ENCODE peak calls at places on chromosomes 16 and 17, in five cellular contexts. One of them, this sample, is unnamed.

GRCh38 chr16:21033707-21034106 is 116.9 kb downstream of the DNAH3 start:
- DNase-seq in activated B cell treated with CpG ODN at 0.5 μM for 24 hours: no peak
- DNase-seq in upper lobe of right lung: no peak
- DNase-seq in AG09319: no peak
- DNase-seq in GM06990: no peak
- DNase-seq in this sample: no peak

GRCh38 chr17:4249452-4250029 is 14.2 kb downstream of the ANKFY1 start:
- DNase-seq in activated B cell treated with CpG ODN at 0.5 μM for 24 hours: no peak
- DNase-seq in upper lobe of right lung: no peak
- DNase-seq in AG09319: no peak
- DNase-seq in GM06990: no peak
- DNase-seq in this sample: peak; percentile 64

GRCh38 chr16:1435921-1436697 is 5.2 kb downstream of the PERCC1 start:
- DNase-seq in activated B cell treated with CpG ODN at 0.5 μM for 24 hours: no peak
- DNase-seq in upper lobe of right lung: no peak
- DNase-seq in AG09319: no peak
- DNase-seq in GM06990: no peak
- DNase-seq in this sample: no peak

GRCh38 chr17:29731589-29731929 is 108.8 kb upstream of the CORO6 start:
- DNase-seq in activated B cell treated with CpG ODN at 0.5 μM for 24 hours: no peak
- DNase-seq in upper lobe of right lung: no peak
- DNase-seq in AG09319: no peak
- DNase-seq in GM06990: no peak
- DNase-seq in this sample: no peak

GRCh38 chr17:37700881-37701280 is 44.0 kb downstream of the HNF1B start:
- DNase-seq in activated B cell treated with CpG ODN at 0.5 μM for 24 hours: no peak
- DNase-seq in upper lobe of right lung: no peak
- DNase-seq in AG09319: no peak
- DNase-seq in GM06990: no peak
- DNase-seq in this sample: no peak

GRCh38 chr16:546909-547770 is 13.1 kb upstream of the PRR35 start:
- DNase-seq in activated B cell treated with CpG ODN at 0.5 μM for 24 hours: no peak
- DNase-seq in upper lobe of right lung: peak; percentile 85
- DNase-seq in AG09319: no peak
- DNase-seq in GM06990: peak; percentile 84
- DNase-seq in this sample: no peak

GRCh38 chr16:87538594-87538993 is 45.8 kb upstream of the ZCCHC14 start:
- DNase-seq in activated B cell treated with CpG ODN at 0.5 μM for 24 hours: no peak
- DNase-seq in upper lobe of right lung: no peak
- DNase-seq in AG09319: peak; percentile 40
- DNase-seq in GM06990: no peak
- DNase-seq in this sample: no peak

GRCh38 chr17:4599505-4600281 is 15.4 kb downstream of the SMTNL2 start:
- DNase-seq in activated B cell treated with CpG ODN at 0.5 μM for 24 hours: no peak
- DNase-seq in upper lobe of right lung: no peak
- DNase-seq in AG09319: no peak
- DNase-seq in GM06990: no peak
- DNase-seq in this sample: no peak

GRCh38 chr17:17712268-17712924 is 31.1 kb downstream of the RAI1 start:
- DNase-seq in activated B cell treated with CpG ODN at 0.5 μM for 24 hours: no peak
- DNase-seq in upper lobe of right lung: no peak
- DNase-seq in AG09319: peak; percentile 59
- DNase-seq in GM06990: peak; percentile 51
- DNase-seq in this sample: peak; percentile 73

GRCh38 chr17:80845863-80846671 is 145.6 kb upstream of the CHMP6 start:
- DNase-seq in activated B cell treated with CpG ODN at 0.5 μM for 24 hours: no peak
- DNase-seq in upper lobe of right lung: peak; percentile 60
- DNase-seq in AG09319: no peak
- DNase-seq in GM06990: peak; percentile 74
- DNase-seq in this sample: no peak

GRCh38 chr16:71807905-71808592 is 585 bp downstream of the AP1G1 start:
- DNase-seq in activated B cell treated with CpG ODN at 0.5 μM for 24 hours: no peak
- DNase-seq in upper lobe of right lung: no peak
- DNase-seq in AG09319: no peak
- DNase-seq in GM06990: no peak
- DNase-seq in this sample: peak; percentile 62

GRCh38 chr16:58628845-58629680 is 563 bp downstream of the CNOT1 start:
- DNase-seq in activated B cell treated with CpG ODN at 0.5 μM for 24 hours: peak; percentile 49
- DNase-seq in upper lobe of right lung: peak; percentile 85
- DNase-seq in AG09319: no peak
- DNase-seq in GM06990: peak; percentile 70
- DNase-seq in this sample: peak; percentile 41

GRCh38 chr16:17414421-17414820 is 56.3 kb downstream of the XYLT1 start:
- DNase-seq in activated B cell treated with CpG ODN at 0.5 μM for 24 hours: peak; percentile 49
- DNase-seq in upper lobe of right lung: no peak
- DNase-seq in AG09319: no peak
- DNase-seq in GM06990: peak; percentile 44
- DNase-seq in this sample: peak; percentile 44

GRCh38 chr16:87956771-87957279 is 5.6 kb downstream of the BANP start:
- DNase-seq in activated B cell treated with CpG ODN at 0.5 μM for 24 hours: no peak
- DNase-seq in upper lobe of right lung: no peak
- DNase-seq in AG09319: no peak
- DNase-seq in GM06990: no peak
- DNase-seq in this sample: peak; percentile 72

GRCh38 chr17:65533056-65533745 is 28.2 kb downstream of the AXIN2 start:
- DNase-seq in activated B cell treated with CpG ODN at 0.5 μM for 24 hours: no peak
- DNase-seq in upper lobe of right lung: no peak
- DNase-seq in AG09319: no peak
- DNase-seq in GM06990: no peak
- DNase-seq in this sample: no peak

GRCh38 chr17:78925662-78926555 is 722 bp upstream of the TIMP2 start:
- DNase-seq in activated B cell treated with CpG ODN at 0.5 μM for 24 hours: no peak
- DNase-seq in upper lobe of right lung: peak; percentile 86
- DNase-seq in AG09319: peak; percentile 69
- DNase-seq in GM06990: no peak
- DNase-seq in this sample: no peak

GRCh38 chr16:48075398-48075797 is 80.4 kb downstream of the ABCC12 start:
- DNase-seq in activated B cell treated with CpG ODN at 0.5 μM for 24 hours: no peak
- DNase-seq in upper lobe of right lung: no peak
- DNase-seq in AG09319: no peak
- DNase-seq in GM06990: no peak
- DNase-seq in this sample: no peak

GRCh38 chr17:82092995-82093751 is 4.9 kb downstream of the FASN start:
- DNase-seq in activated B cell treated with CpG ODN at 0.5 μM for 24 hours: no peak
- DNase-seq in upper lobe of right lung: no peak
- DNase-seq in AG09319: no peak
- DNase-seq in GM06990: peak; percentile 17
- DNase-seq in this sample: no peak

GRCh38 chr16:51155901-51156810 is 5.1 kb upstream of the SALL1 start:
- DNase-seq in activated B cell treated with CpG ODN at 0.5 μM for 24 hours: no peak
- DNase-seq in upper lobe of right lung: no peak
- DNase-seq in AG09319: no peak
- DNase-seq in GM06990: no peak
- DNase-seq in this sample: no peak

GRCh38 chr17:15231851-15232516 is 33.1 kb downstream of the PMP22 start:
- DNase-seq in activated B cell treated with CpG ODN at 0.5 μM for 24 hours: no peak
- DNase-seq in upper lobe of right lung: no peak
- DNase-seq in AG09319: no peak
- DNase-seq in GM06990: no peak
- DNase-seq in this sample: no peak

GRCh38 chr17:70099884-70100283 is 24.9 kb downstream of the KCNJ16 start:
- DNase-seq in activated B cell treated with CpG ODN at 0.5 μM for 24 hours: no peak
- DNase-seq in upper lobe of right lung: no peak
- DNase-seq in AG09319: no peak
- DNase-seq in GM06990: no peak
- DNase-seq in this sample: no peak

GRCh38 chr17:65055708-65056638 is 567 bp downstream of the GNA13 start:
- DNase-seq in activated B cell treated with CpG ODN at 0.5 μM for 24 hours: peak; percentile 55
- DNase-seq in upper lobe of right lung: peak; percentile 86
- DNase-seq in AG09319: no peak
- DNase-seq in GM06990: peak; percentile 66
- DNase-seq in this sample: peak; percentile 53

GRCh38 chr17:65638221-65638940 is 76.9 kb upstream of the AXIN2 start:
- DNase-seq in activated B cell treated with CpG ODN at 0.5 μM for 24 hours: no peak
- DNase-seq in upper lobe of right lung: no peak
- DNase-seq in AG09319: peak; percentile 56
- DNase-seq in GM06990: no peak
- DNase-seq in this sample: no peak

GRCh38 chr17:35214192-35214591 is 20.0 kb upstream of the SLC35G3 start:
- DNase-seq in activated B cell treated with CpG ODN at 0.5 μM for 24 hours: no peak
- DNase-seq in upper lobe of right lung: no peak
- DNase-seq in AG09319: no peak
- DNase-seq in GM06990: no peak
- DNase-seq in this sample: no peak

GRCh38 chr17:76643553-76644148 is at the start of gene ST6GALNAC1:
- DNase-seq in activated B cell treated with CpG ODN at 0.5 μM for 24 hours: no peak
- DNase-seq in upper lobe of right lung: peak; percentile 29
- DNase-seq in AG09319: no peak
- DNase-seq in GM06990: no peak
- DNase-seq in this sample: no peak

GRCh38 chr17:18247613-18248001 is 10.9 kb downstream of the FLII start:
- DNase-seq in activated B cell treated with CpG ODN at 0.5 μM for 24 hours: no peak
- DNase-seq in upper lobe of right lung: no peak
- DNase-seq in AG09319: no peak
- DNase-seq in GM06990: no peak
- DNase-seq in this sample: no peak

GRCh38 chr17:79047923-79048825 is 24.2 kb downstream of the C1QTNF1 start:
- DNase-seq in activated B cell treated with CpG ODN at 0.5 μM for 24 hours: no peak
- DNase-seq in upper lobe of right lung: peak; percentile 65
- DNase-seq in AG09319: no peak
- DNase-seq in GM06990: no peak
- DNase-seq in this sample: no peak

GRCh38 chr17:19676901-19677300 is 28.4 kb downstream of the ALDH3A2 start:
- DNase-seq in activated B cell treated with CpG ODN at 0.5 μM for 24 hours: no peak
- DNase-seq in upper lobe of right lung: no peak
- DNase-seq in AG09319: no peak
- DNase-seq in GM06990: no peak
- DNase-seq in this sample: no peak

GRCh38 chr17:54172096-54172495 is 349.4 kb downstream of the KIF2B start:
- DNase-seq in activated B cell treated with CpG ODN at 0.5 μM for 24 hours: no peak
- DNase-seq in upper lobe of right lung: no peak
- DNase-seq in AG09319: no peak
- DNase-seq in GM06990: no peak
- DNase-seq in this sample: no peak

GRCh38 chr17:33980193-33980592 is 274.9 kb upstream of the CCL2 start:
- DNase-seq in activated B cell treated with CpG ODN at 0.5 μM for 24 hours: no peak
- DNase-seq in upper lobe of right lung: no peak
- DNase-seq in AG09319: no peak
- DNase-seq in GM06990: peak; percentile 52
- DNase-seq in this sample: peak; percentile 40

DNA sequence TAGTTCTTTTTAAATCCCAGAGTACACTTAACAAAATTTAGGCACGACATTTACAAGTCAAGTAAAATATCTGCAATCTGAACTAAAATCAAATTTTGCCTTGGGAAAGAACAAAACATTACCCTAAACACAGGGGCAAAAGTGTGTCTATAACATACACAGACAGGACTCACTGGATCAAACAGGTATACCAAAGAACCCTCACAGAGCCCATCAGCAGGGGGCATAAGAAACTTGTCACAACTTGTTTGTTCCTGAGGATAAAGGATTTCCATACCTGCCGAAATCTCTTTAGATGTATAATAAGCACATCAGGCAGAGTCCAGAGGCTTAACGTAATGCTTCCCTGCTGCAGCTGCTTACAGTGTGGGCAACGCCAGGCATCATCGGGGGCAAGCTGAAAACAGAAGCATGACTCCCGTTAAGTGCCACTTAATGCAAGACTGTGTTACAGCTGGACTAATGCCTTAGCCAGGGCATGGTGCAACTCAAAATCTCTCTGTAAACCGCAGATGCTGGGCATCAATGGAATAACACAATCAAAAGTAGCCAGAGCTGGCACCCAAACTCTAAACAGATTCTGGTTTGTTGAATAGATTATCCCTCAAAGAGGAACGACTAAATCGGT is 67.0 kb downstream of the USP31 start:
- DNase-seq in activated B cell treated with CpG ODN at 0.5 μM for 24 hours: no peak
- DNase-seq in upper lobe of right lung: no peak
- DNase-seq in AG09319: no peak
- DNase-seq in GM06990: no peak
- DNase-seq in this sample: no peak
- TF ChIP-seq CTCF in activated B cell treated with CpG ODN at 0.5 μM for 24 hours: no peak
- TF ChIP-seq CTCF in upper lobe of right lung: no peak
- TF ChIP-seq CTCF in AG09319: peak; percentile 7
- TF ChIP-seq CTCF in GM06990: no peak
- TF ChIP-seq CTCF in this sample: no peak

DNA sequence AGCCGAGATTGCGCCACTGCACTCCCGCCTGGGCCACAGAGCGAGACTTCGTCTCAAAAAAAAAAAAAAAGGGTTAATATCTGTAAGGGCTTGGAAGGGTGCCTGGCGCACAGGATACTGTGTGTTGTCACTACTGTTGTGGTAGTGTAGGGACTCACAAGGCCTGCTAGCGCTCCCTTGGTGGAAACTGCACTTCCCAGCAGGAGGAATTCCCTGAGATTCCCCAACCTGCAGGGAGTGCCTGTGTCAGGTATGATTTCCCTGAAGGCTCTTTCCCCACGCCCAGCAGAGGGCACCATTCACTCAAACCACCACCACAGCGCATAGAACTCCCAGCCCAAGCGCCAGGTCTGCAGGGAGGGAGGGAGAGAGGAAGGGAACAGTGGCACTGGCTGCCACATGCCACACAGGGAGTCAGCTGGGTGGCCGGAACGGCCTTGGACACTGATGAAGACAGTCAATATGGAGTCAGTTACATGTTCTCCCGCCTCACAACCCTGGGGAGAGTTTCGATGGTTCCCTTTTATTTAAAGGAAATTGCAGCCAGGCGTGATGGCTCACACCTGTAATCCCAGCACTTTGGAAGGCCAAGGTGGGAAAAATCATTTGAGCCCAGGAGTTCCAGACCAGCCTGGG is 32.7 kb upstream of the CDH1 start:
- DNase-seq in activated B cell treated with CpG ODN at 0.5 μM for 24 hours: peak; percentile 48
- DNase-seq in upper lobe of right lung: peak; percentile 90
- DNase-seq in AG09319: peak; percentile 16
- DNase-seq in GM06990: peak; percentile 57
- DNase-seq in this sample: peak; percentile 84
- TF ChIP-seq CTCF in activated B cell treated with CpG ODN at 0.5 μM for 24 hours: no peak
- TF ChIP-seq CTCF in upper lobe of right lung: peak; percentile 77
- TF ChIP-seq CTCF in AG09319: peak; percentile 83
- TF ChIP-seq CTCF in GM06990: peak; percentile 87
- TF ChIP-seq CTCF in this sample: peak; percentile 86

GRCh38 chr17:58595194-58595792 is 80.9 kb upstream of the MTMR4 start:
- DNase-seq in activated B cell treated with CpG ODN at 0.5 μM for 24 hours: no peak
- DNase-seq in upper lobe of right lung: no peak
- DNase-seq in AG09319: no peak
- DNase-seq in GM06990: no peak
- DNase-seq in this sample: no peak
- TF ChIP-seq CTCF in activated B cell treated with CpG ODN at 0.5 μM for 24 hours: no peak
- TF ChIP-seq CTCF in upper lobe of right lung: no peak
- TF ChIP-seq CTCF in AG09319: no peak
- TF ChIP-seq CTCF in GM06990: peak; percentile 17
- TF ChIP-seq CTCF in this sample: no peak

DNA sequence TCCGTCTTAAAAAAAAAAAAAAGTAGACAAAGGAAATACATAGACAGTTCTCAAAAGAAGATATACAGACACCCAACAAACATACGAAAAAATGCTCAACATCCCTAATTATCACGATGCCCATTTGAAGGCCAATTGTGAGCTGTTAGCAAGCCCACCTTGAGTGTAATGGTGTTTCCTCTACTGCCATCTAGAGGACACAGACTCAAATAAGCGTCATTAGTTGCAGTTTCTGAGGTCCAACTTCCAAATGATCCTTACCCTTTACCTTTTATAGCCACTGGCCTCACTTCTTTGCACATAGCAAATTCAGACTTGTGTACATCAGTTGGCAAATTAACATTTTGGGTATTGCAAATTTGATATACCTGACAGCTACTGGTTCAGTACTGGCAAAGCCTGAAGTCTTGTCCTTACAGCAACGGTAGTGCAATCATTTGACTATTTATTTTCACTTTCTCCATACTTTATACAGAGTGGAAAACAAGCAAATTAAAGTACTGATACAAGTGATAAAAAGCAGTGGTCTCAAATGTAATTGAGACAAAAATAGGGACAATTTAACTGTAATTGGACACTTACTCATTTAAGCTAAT is 536.3 kb upstream of the EEF2KMT start:
- DNase-seq in activated B cell treated with CpG ODN at 0.5 μM for 24 hours: no peak
- DNase-seq in upper lobe of right lung: no peak
- DNase-seq in AG09319: no peak
- DNase-seq in GM06990: no peak
- DNase-seq in this sample: no peak
- TF ChIP-seq CTCF in activated B cell treated with CpG ODN at 0.5 μM for 24 hours: no peak
- TF ChIP-seq CTCF in upper lobe of right lung: peak; percentile 48
- TF ChIP-seq CTCF in AG09319: no peak
- TF ChIP-seq CTCF in GM06990: peak; percentile 53
- TF ChIP-seq CTCF in this sample: no peak